ENCODE peak calls at places on chromosomes 13 and 19, in ten cellular contexts. V is GM06990, E is Peyer's patch, R is stomach, G is H9, F is fibroblast of the aortic adventitia, C is BJ, T is cardiac fibroblast, I is tibial nerve, H is GM12865. O is an unnamed sample.

GRCh38 chr19:54173951-54174817 is 1.2 kb upstream of the TMC4 start:
- DNase-seq in V (no peak), E (peak), R (no peak), G (peak), F (no peak), C (no peak), T (no peak), I (no peak), H (no peak), O (no peak)

GRCh38 chr13:112655898-112656297 is 33.9 kb upstream of the ATP11A start:
- DNase-seq in V (no peak), E (no peak), R (no peak), G (no peak), F (no peak), C (no peak), T (no peak), I (no peak), H (no peak), O (no peak)

GRCh38 chr13:99197257-99197651 is 3.4 kb upstream of the UBAC2 start:
- DNase-seq in V (no peak), E (no peak), R (no peak), G (no peak), F (no peak), C (no peak), T (no peak), I (no peak), H (no peak), O (no peak)

GRCh38 chr13:111957913-111958450 is 109.0 kb upstream of the SOX1 start:
- DNase-seq in V (no peak), E (no peak), R (peak), G (no peak), F (no peak), C (no peak), T (no peak), I (no peak), H (no peak), O (no peak)

GRCh38 chr19:16876904-16877361 is 11.9 kb upstream of the F2RL3 start:
- DNase-seq in V (no peak), E (no peak), R (no peak), G (no peak), F (no peak), C (no peak), T (peak), I (no peak), H (peak), O (no peak)

GRCh38 chr13:40495620-40496001 is 170.8 kb downstream of the FOXO1 start:
- DNase-seq in V (no peak), E (no peak), R (no peak), G (no peak), F (no peak), C (no peak), T (no peak), I (no peak), H (no peak), O (no peak)

GRCh38 chr19:52188822-52189744 is 769 bp upstream of the PPP2R1A start:
- DNase-seq in V (peak), E (peak), R (no peak), G (no peak), F (no peak), C (no peak), T (no peak), I (no peak), H (no peak), O (no peak)

GRCh38 chr13:113187263-113187669 is 21.2 kb downstream of the PCID2 start:
- DNase-seq in V (no peak), E (no peak), R (peak), G (no peak), F (peak), C (peak), T (peak), I (peak), H (no peak), O (no peak)

GRCh38 chr13:104006625-104007061 is 940.4 kb upstream of the SLC10A2 start:
- DNase-seq in V (no peak), E (no peak), R (no peak), G (no peak), F (no peak), C (no peak), T (peak), I (no peak), H (no peak), O (no peak)

GRCh38 chr13:98222816-98223215 is 45.7 kb upstream of the RNF113B start:
- DNase-seq in V (no peak), E (no peak), R (no peak), G (no peak), F (no peak), C (no peak), T (no peak), I (no peak), H (no peak), O (no peak)

GRCh38 chr19:7304200-7304599 is 10.0 kb upstream of the INSR start:
- DNase-seq in V (no peak), E (peak), R (no peak), G (no peak), F (no peak), C (no peak), T (no peak), I (no peak), H (no peak), O (no peak)

GRCh38 chr19:37583340-37583739 is 11.3 kb downstream of the ZNF571 start:
- DNase-seq in V (no peak), E (no peak), R (no peak), G (no peak), F (no peak), C (no peak), T (no peak), I (no peak), H (no peak), O (no peak)

GRCh38 chr13:91311491-91311890 is 36.0 kb upstream of the MIR17HG start:
- DNase-seq in V (no peak), E (no peak), R (no peak), G (no peak), F (no peak), C (no peak), T (no peak), I (no peak), H (no peak), O (no peak)

GRCh38 chr13:91313581-91313980 is 33.9 kb upstream of the MIR17HG start:
- DNase-seq in V (no peak), E (no peak), R (no peak), G (no peak), F (no peak), C (no peak), T (peak), I (no peak), H (no peak), O (no peak)

GRCh38 chr13:91314888-91315287 is 32.6 kb upstream of the MIR17HG start:
- DNase-seq in V (no peak), E (no peak), R (no peak), G (no peak), F (no peak), C (no peak), T (no peak), I (no peak), H (no peak), O (no peak)

GRCh38 chr13:91312324-91312723 is 35.2 kb upstream of the MIR17HG start:
- DNase-seq in V (no peak), E (no peak), R (no peak), G (no peak), F (no peak), C (no peak), T (no peak), I (no peak), H (no peak), O (no peak)

DNA sequence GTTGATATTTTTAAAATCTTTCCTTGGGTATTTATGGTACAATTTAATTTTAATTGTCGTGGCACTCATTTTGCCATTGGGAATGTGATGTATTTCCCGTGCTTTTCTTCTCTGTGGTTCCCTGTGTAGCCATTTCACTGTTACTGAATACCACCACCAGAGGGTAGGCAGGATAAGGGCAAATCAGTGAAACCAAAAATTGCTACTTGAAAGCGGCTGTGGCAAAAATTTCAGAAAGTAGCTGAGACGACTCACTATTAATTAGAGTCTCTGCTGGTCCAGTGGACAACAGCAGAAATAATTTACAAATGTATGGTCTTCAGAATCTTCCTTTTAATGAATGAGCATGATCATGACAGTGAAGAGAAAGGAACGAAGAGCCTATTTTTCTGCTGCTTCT is 34.4 kb upstream of the MIR17HG start:
- DNase-seq in V (peak), E (no peak), R (no peak), G (no peak), F (peak), C (no peak), T (peak), I (no peak), H (peak), O (no peak)
- TF ChIP-seq CTCF in V (peak), E (peak), R (peak), G (peak), F (peak), C (peak), T (peak), I (peak), H (peak), O (peak)

GRCh38 chr13:110925023-110925608 is 10.2 kb upstream of the ANKRD10 start:
- DNase-seq in V (no peak), E (no peak), R (no peak), G (peak), F (no peak), C (no peak), T (peak), I (no peak), H (no peak), O (no peak)
- TF ChIP-seq CTCF in V (peak), E (no peak), R (no peak), G (peak), F (peak), C (peak), T (no peak), I (no peak), H (peak), O (peak)

GRCh38 chr13:20939662-20940061 is 37.1 kb upstream of the XPO4 start:
- DNase-seq in V (no peak), E (no peak), R (no peak), G (no peak), F (no peak), C (no peak), T (no peak), I (no peak), H (no peak), O (no peak)
- TF ChIP-seq CTCF in V (no peak), E (no peak), R (no peak), G (no peak), F (no peak), C (no peak), T (no peak), I (no peak), H (no peak), O (no peak)

GRCh38 chr13:24505256-24505655 is 7.3 kb downstream of the PARP4 start:
- DNase-seq in V (no peak), E (no peak), R (no peak), G (no peak), F (no peak), C (no peak), T (peak), I (no peak), H (no peak), O (no peak)
- TF ChIP-seq CTCF in V (no peak), E (no peak), R (no peak), G (no peak), F (no peak), C (no peak), T (no peak), I (no peak), H (no peak), O (no peak)

DNA sequence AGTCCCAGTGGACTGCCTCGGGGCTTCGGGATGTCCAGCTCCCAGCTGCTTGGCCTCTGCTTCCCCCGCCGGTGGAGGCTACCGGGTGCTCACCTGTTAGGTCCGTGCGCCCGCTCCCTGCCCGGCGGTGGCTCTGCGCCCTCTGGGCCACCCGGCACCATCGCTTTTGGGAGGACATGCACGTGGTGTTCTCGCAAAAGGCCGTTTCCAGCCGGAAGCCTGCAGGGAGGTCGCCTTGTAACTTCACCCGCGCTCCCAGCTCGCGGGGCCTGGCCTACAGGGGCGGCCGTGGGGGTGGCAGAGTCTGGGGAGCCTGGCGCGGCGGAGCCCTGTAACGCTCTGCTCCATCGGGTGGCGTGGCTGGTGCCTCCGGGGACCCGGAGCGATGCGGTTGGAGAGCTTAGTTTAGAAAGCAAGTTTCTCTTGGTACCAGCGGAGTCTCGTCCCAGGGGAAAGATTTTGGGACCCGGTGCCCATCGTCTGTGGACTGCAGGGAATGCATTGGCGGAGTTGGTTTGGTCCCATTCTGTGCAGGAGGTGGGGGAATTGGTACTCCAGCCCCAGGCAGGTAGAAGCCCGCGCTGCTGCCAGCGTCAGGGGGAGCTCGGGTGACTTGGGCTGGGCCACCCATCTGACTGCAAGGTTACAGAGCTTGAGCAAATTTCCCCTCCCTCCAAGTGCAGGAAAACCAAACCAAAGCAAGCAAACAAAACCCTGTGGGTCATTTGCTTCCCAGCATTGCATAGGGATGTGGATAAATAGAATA is 673 bp downstream of the SPATA13 start:
- DNase-seq in V (no peak), E (no peak), R (peak), G (peak), F (peak), C (no peak), T (no peak), I (no peak), H (peak), O (peak)
- TF ChIP-seq CTCF in V (no peak), E (no peak), R (no peak), G (no peak), F (no peak), C (no peak), T (no peak), I (no peak), H (no peak), O (no peak)

GRCh38 chr19:13847033-13847899 is 29.7 kb upstream of the NANOS3 start:
- DNase-seq in V (peak), E (peak), R (peak), G (peak), F (peak), C (no peak), T (peak), I (peak), H (peak), O (peak)

GRCh38 chr19:13849277-13849676 is 27.7 kb upstream of the NANOS3 start:
- DNase-seq in V (no peak), E (no peak), R (no peak), G (peak), F (no peak), C (no peak), T (no peak), I (no peak), H (no peak), O (no peak)

GRCh38 chr19:13846533-13847032 is 30.4 kb upstream of the NANOS3 start:
- DNase-seq in V (peak), E (peak), R (peak), G (peak), F (peak), C (peak), T (peak), I (peak), H (peak), O (peak)

GRCh38 chr19:13848811-13849241 is 28.1 kb upstream of the NANOS3 start:
- DNase-seq in V (no peak), E (no peak), R (no peak), G (no peak), F (no peak), C (no peak), T (no peak), I (no peak), H (no peak), O (no peak)

DNA sequence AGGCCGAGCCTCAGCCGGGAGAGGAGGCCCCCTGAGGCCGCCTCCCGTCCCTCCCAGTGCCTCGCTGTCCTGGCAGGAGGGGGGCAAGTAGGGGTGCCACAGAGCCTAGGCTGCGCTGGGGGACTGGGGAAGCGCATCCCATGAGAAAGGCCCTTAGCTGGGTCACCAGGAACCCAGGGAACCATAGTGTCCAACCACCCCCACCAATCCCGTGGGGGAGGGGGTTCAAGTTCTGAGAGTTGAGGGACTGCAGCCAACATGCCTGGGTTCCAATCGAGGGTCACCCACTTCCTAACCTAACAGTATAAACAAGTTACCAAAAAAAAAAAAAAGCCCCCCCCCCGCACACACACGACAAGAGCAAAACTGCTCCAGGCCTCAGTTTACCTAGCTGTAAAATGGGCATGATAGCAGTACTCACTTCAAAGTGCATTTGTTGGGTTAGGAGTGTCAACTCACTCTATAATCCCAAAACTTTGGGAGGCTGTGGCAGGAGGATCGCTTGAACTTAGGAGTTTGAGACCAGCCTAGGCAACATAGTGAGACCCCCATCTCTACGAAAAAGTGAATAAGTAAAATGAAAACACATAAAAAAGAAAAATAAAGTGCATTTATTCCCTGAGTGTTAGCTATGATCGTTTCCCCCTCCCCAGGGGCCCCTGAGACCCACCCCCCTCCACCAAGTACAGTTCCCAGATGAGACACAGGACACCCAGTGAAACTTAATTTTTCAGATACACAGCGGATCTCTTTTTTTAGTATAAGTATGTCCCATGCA is 28.8 kb upstream of the NANOS3 start:
- DNase-seq in V (no peak), E (no peak), R (no peak), G (no peak), F (no peak), C (no peak), T (no peak), I (no peak), H (no peak), O (no peak)
- TF ChIP-seq CTCF in V (no peak), E (no peak), R (no peak), G (no peak), F (no peak), C (no peak), T (no peak), I (no peak), H (no peak), O (no peak)

GRCh38 chr19:50349277-50350057 is 16.0 kb downstream of the NAPSA start:
- DNase-seq in V (no peak), E (no peak), R (no peak), G (no peak), F (no peak), C (no peak), T (no peak), I (no peak), H (no peak), O (no peak)
- TF ChIP-seq CTCF in V (peak), E (no peak), R (no peak), G (no peak), F (no peak), C (no peak), T (no peak), I (no peak), H (no peak), O (no peak)

DNA sequence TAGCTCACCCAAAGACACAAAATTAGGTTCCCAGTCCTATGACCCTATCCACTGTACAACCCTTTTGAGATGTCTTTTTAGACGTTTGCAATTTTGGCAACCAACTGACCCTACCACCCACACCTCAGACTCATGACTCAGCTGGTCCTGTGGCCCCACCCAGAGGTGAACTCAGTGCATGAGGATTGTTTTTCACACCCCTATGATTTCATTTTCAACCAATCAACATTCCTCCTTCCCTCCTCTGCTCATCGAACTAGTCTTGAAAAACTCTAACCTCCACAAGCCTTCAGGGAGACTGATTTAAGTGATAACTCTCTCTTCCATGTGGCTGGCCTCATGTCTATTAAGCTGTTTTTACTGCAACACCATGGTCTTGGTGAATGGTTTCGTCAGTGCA is 350.7 kb downstream of the UQCRFS1 start:
- DNase-seq in V (no peak), E (no peak), R (no peak), G (no peak), F (peak), C (no peak), T (peak), I (no peak), H (no peak), O (no peak)
- TF ChIP-seq CTCF in V (no peak), E (no peak), R (no peak), G (peak), F (no peak), C (no peak), T (no peak), I (no peak), H (no peak), O (no peak)

O was measured in GM10248.